ENCODE peak calls at places on chromosomes 11 and 22, in five cellular contexts. I is cardiac fibroblast, P is pancreas, R is coronary artery, O is Caco-2. T is an unnamed sample.
A peak's percentile ranks its signal among the peaks of the same experiment; 100 is the strongest.

GRCh38 chr11:107017433-107018227 is 646 bp downstream of the GUCY1A2 start:
- DNase-seq in I (peak; percentile 51), P (peak; percentile 41), R (peak; percentile 69), O (no peak), T (peak; percentile 73)

GRCh38 chr22:38927033-38927789 is 30.2 kb upstream of the APOBEC3A start:
- DNase-seq in I (peak; percentile 57), P (peak; percentile 82), R (no peak), O (no peak), T (peak; percentile 77)

GRCh38 chr11:31375866-31376265 is 6.2 kb downstream of the DNAJC24 start:
- DNase-seq in I (no peak), P (no peak), R (no peak), O (no peak), T (no peak)

GRCh38 chr11:60844045-60844869 is 2.3 kb downstream of the CCDC86 start:
- DNase-seq in I (no peak), P (no peak), R (no peak), O (no peak), T (no peak)

GRCh38 chr11:74011360-74012071 is 2.6 kb upstream of the UCP3 start:
- DNase-seq in I (peak; percentile 81), P (no peak), R (peak; percentile 67), O (peak; percentile 27), T (peak; percentile 63)

GRCh38 chr11:62492586-62492985 is 54.0 kb downstream of the AHNAK start:
- DNase-seq in I (no peak), P (no peak), R (no peak), O (no peak), T (no peak)

GRCh38 chr11:126127284-126127845 is 64.7 kb upstream of the CDON start:
- DNase-seq in I (no peak), P (no peak), R (no peak), O (no peak), T (no peak)

GRCh38 chr11:109641549-109641948 is 219.6 kb downstream of the C11orf87 start:
- DNase-seq in I (peak; percentile 35), P (no peak), R (no peak), O (peak; percentile 56), T (no peak)

GRCh38 chr22:29098296-29098695 is 25.5 kb downstream of the KREMEN1 start:
- DNase-seq in I (no peak), P (no peak), R (no peak), O (no peak), T (no peak)

GRCh38 chr11:14642873-14643696 is 519 bp upstream of the PDE3B start:
- DNase-seq in I (no peak), P (no peak), R (peak; percentile 79), O (peak; percentile 46), T (peak; percentile 23)

GRCh38 chr11:14642453-14642852 is 1.2 kb upstream of the PDE3B start:
- DNase-seq in I (no peak), P (no peak), R (no peak), O (no peak), T (no peak)

GRCh38 chr11:14644396-14645246 is 1.0 kb downstream of the PDE3B start:
- DNase-seq in I (peak; percentile 13), P (peak; percentile 57), R (peak; percentile 78), O (peak; percentile 49), T (peak; percentile 11)

GRCh38 chr11:14645247-14645912 is 1.8 kb downstream of the PDE3B start:
- DNase-seq in I (peak; percentile 5), P (no peak), R (no peak), O (no peak), T (peak; percentile 21)

DNA sequence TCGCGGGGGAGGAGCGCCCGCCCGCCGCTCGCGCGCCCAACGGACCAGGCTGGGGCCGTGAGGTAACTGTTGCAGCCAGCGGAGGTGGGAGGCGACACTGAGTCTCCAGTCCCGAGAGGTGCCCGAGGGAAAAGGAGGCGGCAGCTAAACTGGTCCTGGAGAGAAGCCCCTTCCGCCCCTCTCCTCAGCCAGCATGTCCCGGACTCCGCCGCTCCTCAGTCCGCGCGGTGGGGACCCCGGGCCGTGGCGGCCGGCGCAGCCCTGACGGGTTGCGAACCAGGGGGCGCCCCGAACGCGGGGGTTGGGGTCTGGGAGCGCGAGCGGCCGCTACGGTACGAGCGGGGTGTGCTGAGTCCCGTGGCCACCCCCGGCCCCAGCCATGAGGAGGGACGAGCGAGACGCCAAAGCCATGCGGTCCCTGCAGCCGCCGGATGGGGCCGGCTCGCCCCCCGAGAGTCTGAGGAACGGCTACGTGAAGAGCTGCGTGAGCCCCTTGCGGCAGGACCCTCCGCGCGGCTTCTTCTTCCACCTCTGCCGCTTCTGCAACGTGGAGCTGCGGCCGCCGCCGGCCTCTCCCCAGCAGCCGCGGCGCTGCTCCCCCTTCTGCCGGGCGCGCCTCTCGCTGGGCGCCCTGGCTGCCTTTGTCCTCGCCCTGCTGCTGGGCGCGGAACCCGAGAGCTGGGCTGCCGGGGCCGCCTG is at the start of gene PDE3B:
- DNase-seq in I (peak; percentile 39), P (peak; percentile 91), R (peak; percentile 75), O (peak; percentile 93), T (peak; percentile 86)
- TF ChIP-seq CTCF in I (peak; percentile 15), P (no peak), R (no peak), O (peak; percentile 15), T (no peak)

GRCh38 chr22:42296381-42296853 is 26.0 kb upstream of the TCF20 start:
- DNase-seq in I (no peak), P (no peak), R (no peak), O (no peak), T (no peak)
- TF ChIP-seq CTCF in I (no peak), P (no peak), R (no peak), O (no peak), T (peak; percentile 7)

GRCh38 chr11:127791844-127792243 is 791.3 kb upstream of the KIRREL3 start:
- DNase-seq in I (no peak), P (no peak), R (no peak), O (no peak), T (no peak)

GRCh38 chr11:127789887-127790286 is 789.3 kb upstream of the KIRREL3 start:
- DNase-seq in I (no peak), P (no peak), R (no peak), O (peak; percentile 60), T (no peak)
- TF ChIP-seq CTCF in I (peak; percentile 18), P (no peak), R (no peak), O (peak; percentile 77), T (no peak)

GRCh38 chr11:43735931-43736330 is 55.4 kb downstream of the HSD17B12 start:
- DNase-seq in I (peak; percentile 47), P (no peak), R (no peak), O (no peak), T (no peak)
- TF ChIP-seq CTCF in I (peak; percentile 22), P (no peak), R (no peak), O (no peak), T (no peak)